ENCODE peak calls at places on chromosome 18, in seven cellular contexts. V, A, P, X, L, Z and T are unnamed samples. For H3K9me3, the result is how much of the 10 kb centered on the place peaks cover.

GRCh38 chr18:61822879-61823278 is 69.9 kb downstream of the RNF152 start:
- DNase-seq in V (no peak), A (no peak), P (no peak), X (no peak), L (no peak), Z (no peak), T (no peak)

GRCh38 chr18:69898241-69898861 is 49.3 kb downstream of the CD226 start:
- DNase-seq in V (no peak), A (peak), P (no peak), X (no peak), L (no peak), Z (no peak), T (no peak)

GRCh38 chr18:48441405-48441881 is 32.3 kb upstream of the ZBTB7C start:
- DNase-seq in V (no peak), A (no peak), P (no peak), X (no peak), L (no peak), Z (peak), T (no peak)

GRCh38 chr18:38198956-38199355 is 633.4 kb upstream of the CELF4 start:
- DNase-seq in V (no peak), A (no peak), P (no peak), X (no peak), L (no peak), Z (no peak), T (no peak)

GRCh38 chr18:3384664-3385189 is 65.2 kb upstream of the TGIF1 start:
- DNase-seq in V (no peak), A (no peak), P (no peak), X (no peak), L (no peak), Z (no peak), T (no peak)

GRCh38 chr18:40485318-40485717 is 1469.7 kb upstream of the PIK3C3 start:
- DNase-seq in V (no peak), A (no peak), P (no peak), X (no peak), L (no peak), Z (no peak), T (no peak)

GRCh38 chr18:40935423-40935822 is 1019.6 kb upstream of the PIK3C3 start:
- DNase-seq in V (no peak), A (peak), P (no peak), X (peak), L (no peak), Z (no peak), T (no peak)

GRCh38 chr18:22159014-22159413 is 10.4 kb upstream of the GATA6 start:
- DNase-seq in V (no peak), A (no peak), P (no peak), X (no peak), L (no peak), Z (no peak), T (no peak)

GRCh38 chr18:45122510-45122909 is 441.8 kb downstream of the SETBP1 start:
- DNase-seq in V (no peak), A (no peak), P (no peak), X (no peak), L (no peak), Z (no peak), T (no peak)

GRCh38 chr18:31042391-31043181 is at the start of gene DSC3:
- DNase-seq in V (no peak), A (peak), P (peak), X (no peak), L (no peak), Z (peak), T (peak)

GRCh38 chr18:76419811-76420210 is 75.2 kb downstream of the ZNF516 start:
- DNase-seq in V (no peak), A (no peak), P (no peak), X (no peak), L (no peak), Z (no peak), T (no peak)

GRCh38 chr18:28571929-28572328 is 395.0 kb upstream of the CDH2 start:
- DNase-seq in V (no peak), A (no peak), P (no peak), X (no peak), L (no peak), Z (no peak), T (no peak)

GRCh38 chr18:11245889-11246288 is 96.5 kb upstream of the PIEZO2 start:
- DNase-seq in V (no peak), A (no peak), P (no peak), X (no peak), L (no peak), Z (no peak), T (no peak)

GRCh38 chr18:77321823-77322805 is 72.5 kb downstream of the GALR1 start:
- DNase-seq in V (no peak), A (peak), P (peak), X (peak), L (no peak), Z (no peak), T (peak)

GRCh38 chr18:48929951-48930713 is 20.6 kb downstream of the SMAD7 start:
- DNase-seq in V (no peak), A (peak), P (peak), X (no peak), L (peak), Z (no peak), T (peak)

DNA sequence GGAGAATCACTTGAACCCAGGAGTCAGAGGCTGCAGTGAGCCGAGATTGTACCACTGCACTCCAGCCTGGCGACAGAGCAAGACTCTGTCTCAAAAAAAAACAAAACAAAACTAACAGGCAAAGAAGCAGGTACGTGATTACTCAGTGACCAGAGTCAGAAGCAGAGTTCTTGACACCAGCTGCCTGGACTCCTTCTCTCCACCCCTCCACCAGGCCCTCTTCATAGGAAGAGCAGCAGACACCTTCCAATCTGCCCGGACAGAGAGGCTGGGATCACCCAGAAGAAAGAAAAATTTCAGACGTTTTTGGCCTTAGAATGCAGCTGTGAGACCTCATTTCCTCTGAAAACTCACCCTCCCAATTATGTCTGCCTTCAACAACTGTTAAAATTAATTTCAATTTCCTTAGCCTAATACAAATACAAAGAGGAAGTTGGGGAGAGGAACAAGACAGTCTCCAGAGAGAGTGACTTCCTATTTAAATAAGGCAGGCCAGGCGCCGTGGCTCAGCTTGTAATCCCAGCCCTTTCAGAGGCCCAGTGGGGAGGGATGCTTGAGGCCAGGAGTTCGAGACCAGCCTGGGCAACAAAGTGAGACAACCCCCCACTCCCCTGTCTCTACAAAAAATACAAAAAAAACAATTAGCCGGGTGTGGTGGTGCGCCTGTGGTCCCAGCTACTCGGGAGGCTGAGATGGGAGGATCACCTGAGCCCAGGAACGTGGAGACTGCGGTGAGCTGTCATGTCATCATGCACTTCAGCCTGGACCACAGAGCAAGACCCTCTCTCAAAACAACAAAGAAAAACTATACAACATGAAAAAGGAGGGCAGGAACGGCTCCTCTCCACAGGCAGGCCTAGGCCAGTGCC is 1.6 kb downstream of the SLC66A2 start:
- DNase-seq in V (no peak), A (peak), P (peak), X (no peak), L (peak), Z (peak), T (no peak)
- H3K4me3 ChIP-seq in V (peak), A (no peak), P (peak), X (no peak), L (peak), Z (peak), T (peak)

GRCh38 chr18:63506336-63506646 is 29.5 kb downstream of the SERPINB5 start:
- DNase-seq in V (no peak), A (no peak), P (no peak), X (no peak), L (no peak), Z (no peak), T (no peak)
- H3K9me3 ChIP-seq in V (under half), A (under half), P (under half), X (under half), L (under half), Z (under half), T (under half)

GRCh38 chr18:34764451-34764850 is 54.4 kb downstream of the DTNA start:
- DNase-seq in V (no peak), A (no peak), P (no peak), X (no peak), L (no peak), Z (no peak), T (no peak)
- TF ChIP-seq CTCF in V (no peak), A (no peak), P (no peak), X (no peak), L (no peak), Z (no peak), T (no peak)

DNA sequence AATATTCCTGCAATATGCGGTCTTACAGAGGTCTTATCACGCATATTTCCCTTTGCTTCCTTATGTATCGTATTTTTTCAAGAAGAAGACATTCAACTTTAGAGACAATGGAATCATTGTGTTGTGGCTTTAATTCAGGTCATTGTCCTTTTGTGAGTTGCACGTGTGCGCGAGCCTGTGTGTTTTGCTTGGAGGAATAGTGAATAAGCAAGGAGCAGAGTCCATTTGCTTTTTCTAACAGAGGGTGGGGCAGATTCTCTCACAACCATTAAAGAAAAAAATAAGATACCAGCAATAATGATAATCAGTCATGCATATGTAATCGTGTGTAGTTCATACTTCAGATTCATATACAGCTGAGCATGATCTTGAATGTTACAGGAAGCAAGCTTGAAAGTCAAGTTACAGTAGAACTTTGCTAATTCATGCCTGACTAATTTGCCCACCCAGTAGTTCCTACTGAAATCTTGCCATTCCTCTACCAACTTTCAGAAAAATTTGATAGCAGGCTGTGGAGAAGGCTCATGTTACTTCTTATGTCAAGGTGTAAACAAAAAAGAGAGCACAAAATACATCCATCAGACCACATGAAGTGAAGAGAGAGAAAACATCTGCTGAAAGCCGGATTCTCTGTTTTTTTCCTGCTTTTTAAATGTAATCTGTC is 243.7 kb downstream of the NEDD4L start:
- DNase-seq in V (no peak), A (peak), P (peak), X (no peak), L (no peak), Z (no peak), T (no peak)
- H3K4me3 ChIP-seq in V (no peak), A (peak), P (no peak), X (no peak), L (no peak), Z (no peak), T (no peak)

DNA sequence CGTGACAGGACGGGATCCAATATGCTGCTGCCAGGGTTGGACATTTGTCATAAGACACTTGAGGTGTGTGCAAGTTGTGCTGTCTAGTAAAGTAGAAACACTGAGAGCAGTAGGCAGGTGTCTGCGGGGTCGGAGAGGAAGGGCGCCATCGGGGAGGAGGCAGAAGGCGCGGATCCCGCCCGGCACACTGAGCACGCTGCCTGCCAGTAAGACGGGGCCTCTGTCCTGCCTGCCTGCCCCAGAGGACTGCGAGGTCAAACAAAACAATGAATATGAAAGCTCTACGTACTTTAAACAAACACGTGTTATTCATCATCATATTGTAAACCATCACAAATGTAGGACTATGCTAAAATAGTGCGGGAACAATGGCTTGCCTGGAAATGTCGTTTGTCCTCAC is 349.3 kb upstream of the SALL3 start:
- DNase-seq in V (no peak), A (no peak), P (no peak), X (no peak), L (peak), Z (no peak), T (no peak)
- H3K9me3 ChIP-seq in V (under half), A (under half), P (under half), X (under half), L (under half), Z (under half), T (under half)

GRCh38 chr18:55779461-55779710 is 191.4 kb upstream of the TCF4 start:
- DNase-seq in V (no peak), A (no peak), P (no peak), X (no peak), L (no peak), Z (peak), T (no peak)

GRCh38 chr18:55778731-55779460 is 190.9 kb upstream of the TCF4 start:
- DNase-seq in V (peak), A (no peak), P (no peak), X (no peak), L (no peak), Z (no peak), T (no peak)

GRCh38 chr18:55780591-55781071 is 192.6 kb upstream of the TCF4 start:
- DNase-seq in V (no peak), A (no peak), P (no peak), X (no peak), L (no peak), Z (no peak), T (no peak)

GRCh38 chr18:55781481-55781957 is 193.5 kb upstream of the TCF4 start:
- DNase-seq in V (no peak), A (peak), P (no peak), X (peak), L (no peak), Z (peak), T (peak)

GRCh38 chr18:55779711-55780590 is 192.0 kb upstream of the TCF4 start:
- DNase-seq in V (no peak), A (peak), P (peak), X (peak), L (peak), Z (peak), T (no peak)
- TF ChIP-seq CTCF in V (peak), A (no peak), P (no peak), X (peak), L (no peak), Z (peak), T (no peak)

DNA sequence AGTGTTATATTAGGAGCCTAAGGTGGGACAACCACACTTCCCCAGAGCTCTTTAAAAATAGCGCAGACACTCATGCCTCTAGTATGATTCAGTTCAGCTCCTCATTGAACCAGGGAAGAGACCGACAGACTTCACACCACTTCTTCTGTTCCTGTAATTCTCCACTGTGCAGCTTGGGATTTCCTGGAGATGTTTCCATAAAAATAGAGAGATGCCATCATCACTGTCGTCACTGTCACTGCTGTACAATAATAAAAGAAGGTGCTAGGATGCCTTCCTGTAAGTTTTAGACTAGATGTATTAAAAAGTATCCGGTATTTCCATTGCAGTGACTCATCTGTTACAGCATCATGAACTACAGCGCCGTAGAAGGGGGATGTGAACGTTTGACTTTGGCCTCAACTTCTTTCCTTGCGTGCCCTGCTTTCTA is 110.9 kb downstream of the FAM210A start:
- DNase-seq in V (no peak), A (no peak), P (no peak), X (no peak), L (no peak), Z (no peak), T (no peak)
- H3K4me3 ChIP-seq in V (no peak), A (no peak), P (no peak), X (no peak), L (no peak), Z (peak), T (no peak)

GRCh38 chr18:14974576-14974975 is 226.6 kb downstream of the ANKRD30B start:
- DNase-seq in V (no peak), A (no peak), P (no peak), X (no peak), L (no peak), Z (no peak), T (no peak)

GRCh38 chr18:14975431-14975830 is 227.5 kb downstream of the ANKRD30B start:
- DNase-seq in V (no peak), A (no peak), P (no peak), X (no peak), L (no peak), Z (no peak), T (no peak)

GRCh38 chr18:14976736-14977430 is 228.9 kb downstream of the ANKRD30B start:
- DNase-seq in V (no peak), A (no peak), P (no peak), X (no peak), L (no peak), Z (no peak), T (no peak)

GRCh38 chr18:14971461-14972185 is 223.7 kb downstream of the ANKRD30B start:
- DNase-seq in V (no peak), A (no peak), P (no peak), X (no peak), L (no peak), Z (no peak), T (no peak)

DNA sequence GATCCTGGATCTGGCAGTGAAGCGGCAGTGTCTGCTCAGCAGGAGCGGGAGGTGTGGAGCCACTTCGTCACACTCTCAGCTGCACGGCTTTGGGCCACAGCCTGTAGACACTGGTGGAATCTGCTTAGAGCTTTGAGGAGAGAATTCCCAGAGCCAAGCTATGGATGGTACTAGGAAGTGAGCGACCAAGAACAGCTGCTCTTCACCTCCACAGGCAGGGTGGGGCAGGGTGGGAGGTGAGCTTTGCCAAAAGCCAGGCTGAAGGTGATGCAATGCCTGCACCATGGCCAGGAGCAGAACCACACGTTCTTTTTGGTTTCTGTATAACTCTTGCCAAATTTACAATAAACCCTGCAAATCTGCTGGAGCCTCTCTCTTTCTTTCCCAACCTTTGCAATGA is 226.1 kb downstream of the ANKRD30B start:
- DNase-seq in V (no peak), A (no peak), P (no peak), X (no peak), L (no peak), Z (no peak), T (no peak)
- H3K9me3 ChIP-seq in V (under half), A (under half), P (under half), X (under half), L (under half), Z (under half), T (under half)

DNA sequence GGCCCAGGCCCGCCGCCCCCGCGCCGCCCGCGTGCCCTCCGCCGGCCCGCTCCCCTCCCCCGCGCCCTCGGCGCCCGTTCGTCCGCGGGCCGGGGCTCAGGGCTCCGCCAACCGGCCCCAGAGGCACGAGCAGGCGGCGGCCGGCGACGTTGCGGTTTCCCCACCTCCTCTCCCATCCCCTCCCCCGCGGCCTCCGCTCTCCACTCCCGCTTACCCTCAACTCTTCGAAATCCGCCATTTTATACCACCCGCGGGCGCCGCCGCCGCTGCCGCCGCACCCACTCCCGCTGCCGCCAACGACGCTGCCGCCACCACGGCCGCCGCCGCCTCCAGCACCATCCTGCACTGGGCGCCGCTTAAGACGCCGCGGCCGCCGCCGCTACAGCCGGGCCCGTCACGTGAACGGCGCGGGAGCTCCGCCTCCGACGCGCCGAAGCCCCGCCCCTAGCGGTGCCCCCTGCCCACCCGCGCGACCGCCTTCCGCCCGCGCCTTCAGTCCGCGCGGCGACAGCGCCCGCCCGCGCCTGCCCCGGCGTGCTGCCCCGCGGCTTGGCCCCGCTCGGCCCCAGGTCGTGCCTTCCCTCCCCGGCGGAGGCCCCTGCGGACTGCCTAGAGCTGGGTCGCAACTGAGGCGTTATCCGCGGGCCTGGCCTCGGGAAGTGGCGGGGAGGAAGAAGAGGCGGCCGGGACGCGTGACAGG is at the start of the genes KATNAL2 and PIAS2:
- DNase-seq in V (no peak), A (peak), P (peak), X (peak), L (peak), Z (peak), T (peak)
- TF ChIP-seq CTCF in V (no peak), A (no peak), P (no peak), X (no peak), L (no peak), Z (no peak), T (no peak)